ENCODE peak calls at places on chromosomes 11 and 22, in six cellular contexts. J is endothelial cell, W is left ventricle myocardium inferior, U is neural crest cell, R is H9, I is prostate gland. S is an unnamed sample.

GRCh38 chr11:114159320-114159719 is 99.8 kb downstream of the ZBTB16 start:
- DNase-seq in J (no peak), W (no peak), U (no peak), R (no peak), I (no peak), S (no peak)

GRCh38 chr11:76419896-76420295 is 24.9 kb upstream of the EMSY start:
- DNase-seq in J (peak), W (no peak), U (no peak), R (peak), I (no peak), S (no peak)

GRCh38 chr22:39474351-39474991 is 17.7 kb downstream of the MGAT3 start:
- DNase-seq in J (no peak), W (no peak), U (no peak), R (peak), I (no peak), S (no peak)

GRCh38 chr11:67648796-67649613 is 1.5 kb downstream of the ACY3 start:
- DNase-seq in J (no peak), W (no peak), U (no peak), R (no peak), I (no peak), S (no peak)

GRCh38 chr11:16820324-16821092 is 82.1 kb downstream of the C11orf58 start:
- DNase-seq in J (peak), W (peak), U (peak), R (peak), I (peak), S (peak)

GRCh38 chr11:107025673-107026072 is 7.4 kb upstream of the GUCY1A2 start:
- DNase-seq in J (no peak), W (no peak), U (no peak), R (no peak), I (no peak), S (no peak)

GRCh38 chr22:37920131-37920530 is 14.0 kb downstream of the MICALL1 start:
- DNase-seq in J (no peak), W (no peak), U (no peak), R (no peak), I (no peak), S (no peak)

GRCh38 chr11:43825217-43825816 is 55.3 kb upstream of the ALKBH3 start:
- DNase-seq in J (peak), W (no peak), U (no peak), R (no peak), I (peak), S (peak)

GRCh38 chr11:10793470-10794255 is 15.1 kb downstream of the EIF4G2 start:
- DNase-seq in J (no peak), W (no peak), U (no peak), R (no peak), I (no peak), S (no peak)

GRCh38 chr11:113481672-113482071 is 6.5 kb upstream of the DRD2 start:
- DNase-seq in J (no peak), W (no peak), U (no peak), R (no peak), I (no peak), S (no peak)

GRCh38 chr11:38278457-38279141 is 1680.6 kb upstream of the RAG2 start:
- DNase-seq in J (no peak), W (no peak), U (no peak), R (no peak), I (no peak), S (no peak)

GRCh38 chr11:18853086-18853720 is 61.6 kb upstream of the PTPN5 start:
- DNase-seq in J (peak), W (no peak), U (no peak), R (peak), I (peak), S (no peak)

GRCh38 chr11:122215244-122215992 is 99.4 kb upstream of the BLID start:
- DNase-seq in J (peak), W (peak), U (peak), R (peak), I (peak), S (peak)

GRCh38 chr11:6617315-6617781 is 1.9 kb downstream of the TPP1 start:
- DNase-seq in J (no peak), W (no peak), U (no peak), R (no peak), I (no peak), S (no peak)

GRCh38 chr11:123301696-123302400 is 106.8 kb upstream of the CLMP start:
- DNase-seq in J (peak), W (peak), U (peak), R (peak), I (peak), S (peak)

GRCh38 chr11:86916330-86916729 is 38.9 kb downstream of the FZD4 start:
- DNase-seq in J (no peak), W (no peak), U (no peak), R (no peak), I (no peak), S (no peak)

GRCh38 chr22:26986884-26987283 is 329.5 kb downstream of the MIAT start:
- DNase-seq in J (no peak), W (no peak), U (no peak), R (no peak), I (no peak), S (no peak)

GRCh38 chr11:84019576-84020194 is 733.5 kb upstream of the CCDC90B start:
- DNase-seq in J (no peak), W (no peak), U (no peak), R (no peak), I (no peak), S (no peak)

GRCh38 chr22:23678133-23678532 is 12.7 kb upstream of the RGL4 start:
- DNase-seq in J (no peak), W (no peak), U (no peak), R (no peak), I (no peak), S (no peak)

GRCh38 chr11:34855021-34855753 is 61.0 kb downstream of the APIP start:
- DNase-seq in J (no peak), W (no peak), U (no peak), R (no peak), I (peak), S (no peak)

GRCh38 chr11:1084561-1085439 is 10.1 kb downstream of the MUC2 start:
- DNase-seq in J (no peak), W (peak), U (no peak), R (no peak), I (no peak), S (no peak)

GRCh38 chr11:118790357-118791014 is 478 bp downstream of the DDX6 start:
- DNase-seq in J (peak), W (peak), U (peak), R (peak), I (peak), S (peak)

GRCh38 chr11:121236115-121237001 is 56.2 kb upstream of the SC5D start:
- DNase-seq in J (no peak), W (no peak), U (no peak), R (no peak), I (no peak), S (peak)

GRCh38 chr11:72456651-72457050 is 22.3 kb upstream of the CLPB start:
- DNase-seq in J (no peak), W (no peak), U (no peak), R (no peak), I (no peak), S (no peak)

GRCh38 chr11:84333196-84333595 is 1047.0 kb upstream of the CCDC90B start:
- DNase-seq in J (no peak), W (no peak), U (no peak), R (no peak), I (no peak), S (no peak)

GRCh38 chr22:31526275-31526674 is 29.9 kb downstream of the SFI1 start:
- DNase-seq in J (no peak), W (no peak), U (no peak), R (no peak), I (no peak), S (no peak)

GRCh38 chr11:117045956-117046355 is 52.3 kb downstream of the SIK3 start:
- DNase-seq in J (no peak), W (no peak), U (no peak), R (no peak), I (no peak), S (no peak)

GRCh38 chr11:73759520-73760065 is 1.3 kb downstream of the RAB6A start:
- DNase-seq in J (no peak), W (no peak), U (no peak), R (no peak), I (no peak), S (no peak)
- TF ChIP-seq CTCF in J (no peak), W (no peak), U (peak), R (no peak), I (peak), S (no peak)

GRCh38 chr22:45969414-45969799 is 7.6 kb downstream of the WNT7B start:
- DNase-seq in J (no peak), W (no peak), U (no peak), R (peak), I (no peak), S (no peak)
- TF ChIP-seq CTCF in J (no peak), W (no peak), U (no peak), R (peak), I (no peak), S (no peak)

GRCh38 chr22:30266445-30267381 is at the start of gene OSM:
- DNase-seq in J (no peak), W (peak), U (no peak), R (no peak), I (no peak), S (no peak)

GRCh38 chr22:30267382-30268302 is 991 bp upstream of the OSM start:
- DNase-seq in J (no peak), W (no peak), U (no peak), R (no peak), I (no peak), S (no peak)

GRCh38 chr22:30263883-30264282 is 2.8 kb downstream of the OSM start:
- DNase-seq in J (no peak), W (no peak), U (no peak), R (no peak), I (no peak), S (no peak)

GRCh38 chr22:30265131-30265720 is 1.4 kb downstream of the OSM start:
- DNase-seq in J (no peak), W (no peak), U (no peak), R (no peak), I (no peak), S (no peak)

DNA sequence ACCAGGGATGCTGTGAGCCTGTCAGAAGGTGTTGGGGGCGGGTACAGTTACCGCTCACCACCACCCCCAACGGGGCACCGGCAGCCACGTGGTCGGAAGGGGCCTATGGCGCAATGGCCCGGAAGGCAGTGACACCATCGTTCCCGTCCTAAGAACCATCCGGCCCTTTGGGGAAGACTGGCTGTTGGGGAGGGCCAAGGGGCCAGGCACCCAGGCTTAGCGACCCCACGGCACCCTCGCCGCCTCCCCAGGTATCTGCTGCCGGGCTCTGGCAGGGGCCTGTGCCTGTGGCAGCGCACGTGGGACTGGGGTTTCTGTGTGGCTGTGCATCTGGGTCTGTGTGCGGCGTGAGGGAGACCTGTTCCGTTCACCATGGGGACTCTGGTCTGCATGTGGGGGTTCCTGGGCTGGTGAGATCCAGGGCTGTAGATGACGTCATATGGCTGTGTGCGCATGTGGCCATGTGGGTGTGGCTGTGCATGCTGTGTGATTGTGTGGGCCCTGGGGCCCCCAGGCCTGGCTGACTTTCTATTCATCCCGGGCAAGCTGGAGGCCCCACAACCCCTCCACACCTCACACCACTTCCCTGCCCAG is 703 bp downstream of the OSM start:
- DNase-seq in J (no peak), W (peak), U (no peak), R (no peak), I (no peak), S (no peak)
- TF ChIP-seq CTCF in J (no peak), W (no peak), U (no peak), R (no peak), I (no peak), S (no peak)

DNA sequence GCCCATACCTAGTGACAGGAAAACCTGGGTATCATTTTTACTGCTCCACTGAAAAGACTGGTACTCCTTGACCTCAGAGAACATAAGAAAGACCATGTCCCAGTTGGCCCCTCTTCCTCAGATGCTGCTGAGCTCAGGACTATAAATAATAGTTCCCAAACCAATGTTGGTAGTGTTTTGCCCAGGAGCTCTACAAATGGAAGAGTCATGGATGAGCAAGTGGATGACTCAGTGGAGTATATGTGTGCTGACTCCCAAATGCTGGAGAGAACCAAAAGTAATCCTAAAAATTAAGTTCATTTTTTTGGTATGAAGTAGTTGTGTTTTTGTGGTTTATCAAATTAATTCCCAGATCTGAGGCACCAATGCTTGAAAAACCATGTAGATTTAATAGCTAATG is 482.0 kb downstream of the KCNA4 start:
- DNase-seq in J (no peak), W (no peak), U (no peak), R (no peak), I (no peak), S (no peak)
- TF ChIP-seq CTCF in J (no peak), W (no peak), U (no peak), R (no peak), I (no peak), S (no peak)

DNA sequence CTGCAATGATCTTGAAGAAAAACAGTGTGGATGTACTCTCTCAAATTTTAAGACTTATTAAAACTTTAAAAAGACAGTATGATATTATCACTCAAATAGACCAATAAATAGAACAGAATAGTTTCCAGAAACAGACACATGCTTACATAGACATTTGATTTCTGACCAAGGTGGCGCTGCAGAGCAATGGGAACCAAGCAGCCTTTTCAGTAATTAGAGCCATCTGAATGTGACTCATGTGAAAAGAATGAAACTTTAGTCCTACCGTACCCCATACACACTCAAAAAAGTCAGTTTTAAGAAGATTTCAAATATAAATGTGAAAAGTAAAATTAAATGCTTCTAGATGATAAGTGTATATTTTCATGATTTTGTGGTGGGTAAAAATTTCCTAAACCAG is 74.2 kb upstream of the MS4A8 start:
- DNase-seq in J (no peak), W (no peak), U (no peak), R (peak), I (peak), S (peak)
- TF ChIP-seq CTCF in J (peak), W (no peak), U (peak), R (peak), I (no peak), S (no peak)

GRCh38 chr22:20173246-20173645 is 22.4 kb upstream of the CCDC188 start:
- DNase-seq in J (no peak), W (no peak), U (no peak), R (no peak), I (no peak), S (no peak)

GRCh38 chr22:20176421-20177060 is 25.7 kb upstream of the CCDC188 start:
- DNase-seq in J (no peak), W (no peak), U (no peak), R (no peak), I (no peak), S (no peak)

GRCh38 chr22:20175597-20175900 is 24.7 kb upstream of the CCDC188 start:
- DNase-seq in J (no peak), W (no peak), U (no peak), R (no peak), I (no peak), S (no peak)

GRCh38 chr22:20173720-20174119 is 22.9 kb upstream of the CCDC188 start:
- DNase-seq in J (no peak), W (no peak), U (no peak), R (no peak), I (no peak), S (no peak)

GRCh38 chr22:20174785-20175596 is 24.1 kb upstream of the CCDC188 start:
- DNase-seq in J (peak), W (no peak), U (no peak), R (no peak), I (no peak), S (no peak)
- TF ChIP-seq CTCF in J (no peak), W (peak), U (peak), R (peak), I (no peak), S (peak)

GRCh38 chr11:2699185-2699530 is 636 bp downstream of the KCNQ1OT1 start:
- DNase-seq in J (peak), W (peak), U (no peak), R (peak), I (no peak), S (no peak)

GRCh38 chr11:2700415-2701211 is 819 bp upstream of the KCNQ1OT1 start:
- DNase-seq in J (peak), W (peak), U (peak), R (peak), I (peak), S (peak)

GRCh38 chr11:2697871-2698270 is 1.9 kb downstream of the KCNQ1OT1 start:
- DNase-seq in J (no peak), W (no peak), U (no peak), R (no peak), I (no peak), S (no peak)

GRCh38 chr11:2699531-2700414 is at the start of gene KCNQ1OT1:
- DNase-seq in J (peak), W (peak), U (peak), R (peak), I (peak), S (peak)

GRCh38 chr11:2698386-2699184 is 1.2 kb downstream of the KCNQ1OT1 start:
- DNase-seq in J (no peak), W (peak), U (no peak), R (peak), I (no peak), S (no peak)
- TF ChIP-seq CTCF in J (no peak), W (no peak), U (no peak), R (peak), I (no peak), S (no peak)